ENCODE peak calls at places on chromosomes 6 and 20, in five cellular contexts. K is neuronal stem cell, H is mesenchymal stem cell, P is mesendoderm, Y is H9. B is an unnamed sample.
A peak's percentile ranks its signal among the peaks of the same experiment; 100 is the strongest.

GRCh38 chr6:15073344-15073789 is 172.5 kb upstream of the JARID2 start:
- DNase-seq in K (no peak), H (no peak), P (peak; percentile 64), Y (no peak), B (peak; percentile 40)

GRCh38 chr6:129490551-129491245 is 219.3 kb downstream of the ARHGAP18 start:
- DNase-seq in K (no peak), H (peak; percentile 98), P (peak; percentile 73), Y (no peak), B (peak; percentile 71)

GRCh38 chr6:17629824-17630510 is 29.9 kb downstream of the FAM8A1 start:
- DNase-seq in K (no peak), H (no peak), P (no peak), Y (no peak), B (no peak)

GRCh38 chr6:49341869-49342268 is 121.2 kb downstream of the MMUT start:
- DNase-seq in K (no peak), H (no peak), P (no peak), Y (no peak), B (no peak)

GRCh38 chr6:137233561-137234504 is 14.6 kb upstream of the IFNGR1 start:
- DNase-seq in K (no peak), H (peak; percentile 88), P (peak; percentile 11), Y (no peak), B (peak; percentile 54)

GRCh38 chr6:167705211-167705750 is 121.4 kb upstream of the AFDN start:
- DNase-seq in K (no peak), H (no peak), P (no peak), Y (no peak), B (no peak)

GRCh38 chr20:63172726-63173125 is 43.2 kb downstream of the YTHDF1 start:
- DNase-seq in K (no peak), H (no peak), P (peak; percentile 63), Y (peak; percentile 71), B (no peak)

GRCh38 chr6:106540907-106541306 is 88.4 kb downstream of the RTN4IP1 start:
- DNase-seq in K (no peak), H (no peak), P (no peak), Y (no peak), B (peak; percentile 72)

GRCh38 chr20:9474835-9475413 is 39.5 kb upstream of the LAMP5 start:
- DNase-seq in K (no peak), H (no peak), P (no peak), Y (no peak), B (no peak)

GRCh38 chr20:33871362-33871761 is 60.2 kb downstream of the CHMP4B start:
- DNase-seq in K (no peak), H (no peak), P (no peak), Y (no peak), B (no peak)

GRCh38 chr6:167350731-167351655 is 26.1 kb downstream of the TTLL2 start:
- DNase-seq in K (peak; percentile 84), H (peak; percentile 71), P (peak; percentile 91), Y (peak; percentile 93), B (peak; percentile 7)

GRCh38 chr6:9484091-9484490 is 930.8 kb downstream of the TFAP2A start:
- DNase-seq in K (no peak), H (no peak), P (no peak), Y (no peak), B (no peak)

GRCh38 chr6:4903751-4904370 is 100.0 kb downstream of the RPP40 start:
- DNase-seq in K (no peak), H (no peak), P (no peak), Y (no peak), B (no peak)

DNA sequence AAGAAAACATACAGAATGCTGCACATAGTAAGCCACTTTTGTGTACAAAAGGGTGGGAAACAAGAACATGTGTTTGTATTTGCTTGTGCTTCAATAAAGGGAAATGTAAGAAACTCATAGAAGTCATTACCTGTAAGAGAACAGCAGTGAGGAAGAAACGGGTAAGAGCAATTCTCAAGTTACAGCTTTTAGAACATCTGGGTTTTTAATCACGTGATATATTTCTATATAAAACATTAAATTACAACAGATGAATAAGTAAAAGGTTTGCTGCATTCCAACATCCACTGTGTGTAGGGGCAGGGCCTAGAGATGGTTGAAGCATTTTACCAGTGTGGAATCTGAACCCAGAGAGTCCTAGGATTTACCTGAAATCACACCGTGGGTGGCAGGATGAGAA is 36.6 kb upstream of the FAM50B start:
- DNase-seq in K (no peak), H (no peak), P (no peak), Y (no peak), B (no peak)
- H3K4ac ChIP-seq in K (no peak overlapping the region), H (no peak overlapping the region), P (no peak overlapping the region), Y (no peak overlapping the region), B (no peak overlapping the region)

DNA sequence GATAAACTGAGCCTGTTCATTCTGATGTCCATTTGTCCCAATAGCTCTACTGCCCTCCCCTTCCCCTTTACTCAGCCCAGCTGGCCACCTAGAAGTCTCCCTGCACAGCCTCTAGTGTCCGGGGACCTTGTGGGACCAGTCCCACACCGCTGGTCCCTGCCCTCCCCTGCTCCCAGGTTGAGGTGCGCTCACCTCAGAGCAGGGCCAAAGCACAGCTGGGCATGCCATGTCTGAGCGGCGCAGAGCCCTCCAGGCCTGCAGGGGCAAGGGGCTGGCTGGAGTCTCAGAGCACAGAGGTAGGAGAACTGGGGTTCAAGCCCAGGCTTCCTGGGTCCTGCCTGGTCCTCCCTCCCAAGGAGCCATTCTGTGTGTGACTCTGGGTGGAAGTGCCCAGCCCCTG is 24.7 kb upstream of the FANCE start:
- DNase-seq in K (no peak), H (no peak), P (no peak), Y (no peak), B (no peak)
- H3K4ac ChIP-seq in K (no peak overlapping the region), H (no peak overlapping the region), P (no peak overlapping the region), Y (no peak overlapping the region), B (no peak overlapping the region)

DNA sequence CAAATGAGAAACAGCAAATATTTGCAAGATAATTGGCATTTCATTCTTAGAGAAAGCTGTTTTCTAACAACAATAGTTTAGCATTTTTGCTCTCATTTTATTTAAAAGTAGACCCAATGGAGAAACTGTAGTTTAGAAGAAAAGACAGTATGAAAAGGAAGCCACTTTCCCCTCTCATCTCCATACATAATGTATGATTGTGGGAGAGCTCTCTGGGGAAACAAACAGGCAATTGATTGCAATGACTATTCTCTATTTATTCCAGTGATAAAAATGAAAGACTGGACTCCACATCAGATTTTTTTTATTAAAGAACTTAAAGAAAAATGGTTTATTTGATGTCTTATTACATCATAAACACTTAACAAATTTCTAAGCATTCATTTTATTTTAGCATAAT is 116.8 kb upstream of the SASH1 start:
- DNase-seq in K (no peak), H (no peak), P (no peak), Y (no peak), B (no peak)
- H3K4ac ChIP-seq in K (no peak overlapping the region), H (no peak overlapping the region), P (no peak overlapping the region), Y (no peak overlapping the region), B (no peak overlapping the region)

GRCh38 chr6:111840821-111841220 is 32.4 kb downstream of the FYN start:
- DNase-seq in K (no peak), H (no peak), P (no peak), Y (no peak), B (no peak)

GRCh38 chr6:111842891-111843290 is 30.4 kb downstream of the FYN start:
- DNase-seq in K (no peak), H (peak; percentile 62), P (no peak), Y (no peak), B (no peak)

GRCh38 chr6:111841822-111842221 is 31.4 kb downstream of the FYN start:
- DNase-seq in K (no peak), H (no peak), P (no peak), Y (no peak), B (no peak)

GRCh38 chr6:111843347-111844147 is 29.7 kb downstream of the FYN start:
- DNase-seq in K (no peak), H (no peak), P (no peak), Y (no peak), B (no peak)

DNA sequence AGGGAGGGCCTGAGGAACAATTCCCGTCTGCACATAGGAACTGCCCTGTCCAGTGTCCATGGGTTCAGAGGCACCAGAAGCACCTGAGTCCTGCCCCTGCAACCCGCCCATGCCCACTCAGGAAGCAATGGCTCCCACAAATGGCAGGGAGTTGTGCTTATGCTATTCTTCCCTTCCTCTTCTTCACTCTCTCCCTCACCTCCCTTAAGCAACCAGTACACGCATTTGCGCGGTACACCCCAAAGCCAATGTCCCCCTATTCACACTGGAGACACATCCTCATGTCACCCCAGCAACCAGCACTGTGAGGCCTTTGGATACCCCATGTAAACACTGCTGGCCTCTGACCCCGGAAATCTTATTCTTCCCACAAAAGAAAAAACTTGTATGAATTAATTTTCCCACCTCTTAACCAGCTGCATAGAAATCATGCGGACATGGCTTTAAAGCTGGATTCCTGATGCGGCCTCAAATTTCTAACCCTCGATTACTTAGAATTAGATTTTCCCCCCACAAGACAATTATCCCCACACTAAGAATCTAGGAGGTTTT is 30.9 kb downstream of the FYN start:
- DNase-seq in K (no peak), H (no peak), P (no peak), Y (no peak), B (no peak)
- H3K4ac ChIP-seq in K (no peak overlapping the region), H (peak overlapping the region; percentile 57), P (no peak overlapping the region), Y (no peak overlapping the region), B (peak overlapping the region; percentile 29)

DNA sequence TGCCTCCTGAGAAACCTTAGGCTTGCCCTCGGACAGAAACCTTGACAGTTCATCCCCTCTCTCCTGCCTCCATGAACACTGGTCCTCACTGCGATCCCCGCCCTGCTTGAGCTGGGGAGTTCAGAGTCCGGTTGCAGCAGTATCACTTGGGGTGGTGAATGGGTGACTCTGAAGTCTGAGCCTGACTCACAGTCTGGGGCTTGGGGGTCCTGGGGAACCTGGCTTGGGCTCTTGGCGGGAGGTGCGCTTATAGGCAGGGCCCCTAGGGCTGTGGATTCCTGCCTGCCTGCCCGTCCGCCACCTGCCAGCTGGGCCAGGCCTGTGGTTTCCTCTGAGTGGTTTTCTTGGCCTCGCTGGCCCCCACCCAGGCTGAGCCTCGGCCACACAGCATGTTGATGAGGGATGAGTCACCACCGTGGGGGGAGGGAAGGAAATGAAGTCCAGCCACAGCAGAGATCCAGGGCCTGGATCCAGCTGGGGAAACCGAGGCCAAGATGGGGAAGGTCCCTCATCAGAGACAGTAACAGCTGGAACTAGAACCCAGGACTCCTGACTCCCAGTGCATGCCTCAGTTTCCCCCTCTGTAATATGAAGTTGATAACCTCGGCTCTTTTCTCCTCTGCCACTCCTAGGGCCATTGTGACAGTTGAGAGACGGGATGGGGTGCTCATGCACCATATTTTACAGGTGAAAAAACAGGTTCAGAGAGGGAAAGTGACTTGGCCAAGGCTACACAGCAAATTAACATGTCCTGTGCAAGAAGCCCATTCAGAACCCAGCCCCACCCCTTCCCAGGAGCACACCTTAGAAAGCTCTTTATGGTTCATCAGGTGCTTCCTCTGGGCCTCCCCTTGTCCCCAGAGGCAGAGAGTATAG is 9.2 kb downstream of the FOXS1 start:
- DNase-seq in K (no peak), H (peak; percentile 94), P (peak; percentile 71), Y (no peak), B (no peak)
- H3K4ac ChIP-seq in K (peak overlapping the region; percentile 20), H (no peak overlapping the region), P (no peak overlapping the region), Y (no peak overlapping the region), B (no peak overlapping the region)

DNA sequence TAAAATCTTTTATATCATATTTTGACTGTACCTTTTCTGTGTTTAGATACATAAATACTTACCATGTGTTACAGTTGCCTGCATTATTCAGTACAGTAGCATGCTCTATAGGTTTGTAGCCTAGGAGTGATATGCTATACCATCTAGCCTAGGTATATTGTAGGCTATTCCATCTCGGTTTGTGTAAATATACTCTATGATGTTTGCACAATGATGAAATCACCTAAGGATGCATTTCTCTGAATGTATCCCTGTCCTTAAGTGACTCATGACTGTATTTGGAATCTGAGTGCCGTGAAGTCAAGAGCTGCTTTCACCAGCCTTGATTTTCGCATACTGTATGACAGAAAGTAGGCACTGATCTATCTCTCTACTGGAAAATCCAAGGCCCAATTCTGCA is 129.9 kb downstream of the UTRN start:
- DNase-seq in K (no peak), H (peak; percentile 80), P (no peak), Y (no peak), B (peak; percentile 31)
- H3K4ac ChIP-seq in K (no peak overlapping the region), H (no peak overlapping the region), P (no peak overlapping the region), Y (no peak overlapping the region), B (no peak overlapping the region)